ENCODE peak calls at places on chromosomes 12 and 14, in four cellular contexts. U is Peyer's patch, D is pancreas, F is colonic mucosa. Q is an unnamed sample. For H3K36me3 and H3K9me3, the result is how much of the 10 kb centered on the place peaks cover.

GRCh38 chr12:51972849-51973273 is 21.4 kb downstream of the ACVR1B start:
- DNase-seq in U (peak), D (no peak), F (no peak), Q (peak)

GRCh38 chr12:57739387-57739786 is 845 bp upstream of the AGAP2 start:
- DNase-seq in U (no peak), D (no peak), F (no peak), Q (no peak)

GRCh38 chr12:5171701-5172100 is 128.0 kb downstream of the KCNA5 start:
- DNase-seq in U (peak), D (no peak), F (peak), Q (no peak)

GRCh38 chr14:103891667-103892215 is 36.5 kb upstream of the TDRD9 start:
- DNase-seq in U (no peak), D (no peak), F (no peak), Q (no peak)

GRCh38 chr12:63897931-63898330 is 53.4 kb downstream of the SRGAP1 start:
- DNase-seq in U (no peak), D (no peak), F (no peak), Q (no peak)

GRCh38 chr12:118035194-118036041 is 18.9 kb downstream of the RFC5 start:
- DNase-seq in U (no peak), D (no peak), F (peak), Q (no peak)

GRCh38 chr14:77979666-77980351 is 179.9 kb downstream of the ADCK1 start:
- DNase-seq in U (no peak), D (no peak), F (no peak), Q (no peak)

GRCh38 chr12:95473440-95473946 is 459 bp upstream of the METAP2 start:
- DNase-seq in U (peak), D (no peak), F (peak), Q (peak)

GRCh38 chr12:113906411-113907200 is 59.5 kb downstream of the RBM19 start:
- DNase-seq in U (no peak), D (no peak), F (no peak), Q (no peak)

GRCh38 chr14:57865450-57866198 is at the start of gene SLC35F4:
- DNase-seq in U (no peak), D (peak), F (no peak), Q (no peak)

GRCh38 chr12:95547522-95548055 is 3.7 kb downstream of the USP44 start:
- DNase-seq in U (no peak), D (no peak), F (no peak), Q (no peak)

GRCh38 chr12:122088181-122088810 is 9.7 kb downstream of the MLXIP start:
- DNase-seq in U (no peak), D (no peak), F (no peak), Q (no peak)

GRCh38 chr14:59463773-59464650 is 1.2 kb downstream of the GPR135 start:
- DNase-seq in U (peak), D (peak), F (no peak), Q (no peak)

GRCh38 chr12:95412826-95413311 is 61.1 kb upstream of the METAP2 start:
- DNase-seq in U (no peak), D (no peak), F (no peak), Q (no peak)

GRCh38 chr12:29545102-29545467 is 47.6 kb upstream of the OVCH1 start:
- DNase-seq in U (no peak), D (no peak), F (no peak), Q (no peak)

GRCh38 chr14:75299064-75299463 is 20.4 kb downstream of the FOS start:
- DNase-seq in U (peak), D (no peak), F (no peak), Q (peak)

GRCh38 chr14:85542623-85543022 is 12.7 kb downstream of the FLRT2 start:
- DNase-seq in U (no peak), D (no peak), F (no peak), Q (no peak)

GRCh38 chr14:71726639-71727085 is 205.6 kb upstream of the RGS6 start:
- DNase-seq in U (no peak), D (no peak), F (no peak), Q (no peak)

GRCh38 chr12:6377667-6377994 is 2.3 kb upstream of the SCNN1A start:
- DNase-seq in U (no peak), D (peak), F (peak), Q (peak)

GRCh38 chr12:47715877-47716548 is 9.3 kb downstream of the ENDOU start:
- DNase-seq in U (no peak), D (no peak), F (peak), Q (no peak)

GRCh38 chr12:20549115-20549719 is 145.9 kb upstream of the SLCO1C1 start:
- DNase-seq in U (peak), D (no peak), F (peak), Q (no peak)

GRCh38 chr14:54769955-54770863 is 132.4 kb downstream of the GCH1 start:
- DNase-seq in U (no peak), D (no peak), F (no peak), Q (no peak)

GRCh38 chr12:26826437-26826836 is 6.6 kb downstream of the ITPR2 start:
- DNase-seq in U (no peak), D (no peak), F (no peak), Q (no peak)

GRCh38 chr12:45234134-45234865 is 18.4 kb downstream of the ANO6 start:
- DNase-seq in U (no peak), D (no peak), F (no peak), Q (no peak)

GRCh38 chr12:118082161-118082560 is 21.2 kb upstream of the WSB2 start:
- DNase-seq in U (no peak), D (no peak), F (no peak), Q (no peak)

GRCh38 chr12:5433081-5433839 is 1.4 kb downstream of the NTF3 start:
- DNase-seq in U (no peak), D (no peak), F (no peak), Q (peak)

GRCh38 chr14:65038966-65039365 is 52.3 kb downstream of the FNTB start:
- DNase-seq in U (no peak), D (no peak), F (no peak), Q (no peak)

GRCh38 chr12:4280351-4281163 is 7.0 kb downstream of the CCND2 start:
- DNase-seq in U (peak), D (no peak), F (peak), Q (no peak)

GRCh38 chr12:119157528-119157927 is 21.2 kb upstream of the HSPB8 start:
- DNase-seq in U (no peak), D (no peak), F (no peak), Q (no peak)

GRCh38 chr14:89243765-89244164 is 173.3 kb downstream of the FOXN3 start:
- DNase-seq in U (no peak), D (no peak), F (no peak), Q (no peak)

GRCh38 chr12:68807576-68808387 is at the start of gene MDM2:
- DNase-seq in U (peak), D (peak), F (peak), Q (peak)

GRCh38 chr12:91287753-91288152 is 105.1 kb upstream of the DCN start:
- DNase-seq in U (no peak), D (no peak), F (no peak), Q (no peak)

GRCh38 chr14:77039285-77040058 is 11.0 kb upstream of the IRF2BPL start:
- DNase-seq in U (no peak), D (no peak), F (no peak), Q (no peak)

GRCh38 chr14:23396126-23396525 is 11.9 kb downstream of the MYH6 start:
- DNase-seq in U (no peak), D (no peak), F (no peak), Q (no peak)
- H3K36me3 ChIP-seq in U (under half), D (under half), F (under half), Q (under half)

DNA sequence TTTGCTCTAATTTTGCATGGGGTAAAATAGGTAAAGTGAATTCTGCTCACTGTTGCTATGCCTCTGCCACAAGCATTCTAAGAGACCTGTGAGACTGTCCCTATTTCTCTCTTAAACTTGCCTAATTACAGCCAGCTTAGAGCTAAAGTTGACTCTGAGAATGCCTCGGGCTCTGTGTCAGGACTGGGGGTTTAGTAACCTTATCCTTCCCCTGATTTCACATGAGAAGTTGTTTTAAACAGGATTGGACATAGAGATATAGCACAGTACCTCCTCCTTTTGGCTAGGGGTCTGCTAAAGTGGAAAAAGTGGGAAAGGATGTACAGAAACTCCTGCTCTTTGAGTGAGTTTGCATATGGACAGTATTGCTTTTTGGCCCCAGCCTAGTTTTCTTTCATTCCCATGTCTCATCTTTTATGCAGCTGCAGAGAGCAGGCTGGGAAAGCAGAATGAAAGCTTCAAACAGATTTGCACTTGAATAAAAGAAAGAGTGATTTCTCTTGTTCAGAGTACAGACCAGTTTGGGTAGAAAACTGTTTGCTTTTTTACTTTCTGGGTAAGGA is 122.0 kb downstream of the RAD51B start:
- DNase-seq in U (no peak), D (no peak), F (no peak), Q (no peak)
- H3K9me3 ChIP-seq in U (under half), D (under half), F (under half), Q (under half)

DNA sequence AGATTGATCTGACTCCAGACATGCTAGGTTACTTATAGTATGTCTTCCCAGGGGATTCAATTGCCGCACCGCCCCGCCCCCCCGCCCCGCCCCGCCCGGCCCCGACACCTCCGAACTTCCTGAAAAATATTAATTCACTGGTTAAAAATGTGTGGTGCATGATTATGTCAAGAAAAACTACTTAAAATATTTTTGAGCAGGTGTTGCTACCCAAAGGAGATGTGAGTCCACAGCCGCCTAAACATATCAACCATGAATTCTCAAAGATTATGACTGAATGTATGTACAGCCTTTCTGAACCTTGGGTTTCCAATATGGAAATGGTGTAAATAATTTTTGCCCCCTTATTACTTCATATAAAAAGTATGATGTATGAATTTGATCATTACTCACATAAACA is 2.7 kb upstream of the RIMKLB start:
- DNase-seq in U (no peak), D (no peak), F (no peak), Q (no peak)
- H3K36me3 ChIP-seq in U (under half), D (under half), F (under half), Q (under half)

GRCh38 chr12:87428701-87429277 is 600.4 kb downstream of the C12orf50 start:
- DNase-seq in U (no peak), D (no peak), F (no peak), Q (no peak)

GRCh38 chr12:87427770-87428169 is 601.4 kb downstream of the C12orf50 start:
- DNase-seq in U (no peak), D (no peak), F (no peak), Q (no peak)

GRCh38 chr12:87430444-87430843 is 598.8 kb downstream of the C12orf50 start:
- DNase-seq in U (no peak), D (no peak), F (no peak), Q (no peak)

DNA sequence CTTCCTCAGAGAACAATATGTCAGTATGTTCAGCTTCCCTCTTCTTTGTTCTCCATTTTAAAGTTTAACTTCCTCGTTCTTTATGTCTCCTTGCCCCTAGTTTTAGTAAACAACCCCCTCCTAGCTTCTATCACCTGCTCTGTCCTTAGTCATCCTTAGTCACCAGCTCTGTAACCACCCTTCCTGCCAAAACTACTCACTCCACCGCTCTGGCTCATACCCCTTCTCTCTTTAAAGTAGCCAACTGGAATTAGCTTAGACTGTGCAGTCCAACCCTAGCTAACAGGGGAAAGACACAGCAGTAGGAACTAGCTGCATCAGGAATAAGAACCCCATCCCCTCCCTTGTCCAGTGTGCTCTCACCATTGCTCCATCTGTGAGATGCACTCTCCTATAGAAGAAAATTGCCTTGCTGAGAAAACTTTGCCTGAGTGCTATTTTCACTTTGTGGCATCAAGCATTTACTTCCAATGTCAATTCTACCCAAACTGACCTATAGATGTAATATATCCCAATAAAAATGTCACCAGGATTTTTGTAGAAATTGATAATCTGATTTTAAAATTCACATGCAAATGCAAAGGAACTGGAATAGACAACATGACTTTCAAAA is 603.2 kb downstream of the C12orf50 start:
- DNase-seq in U (no peak), D (no peak), F (no peak), Q (no peak)
- H3K9me3 ChIP-seq in U (under half), D (under half), F (under half), Q (under half)

GRCh38 chr14:92940543-92940942 is 17.6 kb downstream of the CHGA start:
- DNase-seq in U (no peak), D (peak), F (no peak), Q (no peak)
- H3K36me3 ChIP-seq in U (under half), D (under half), F (under half), Q (half or more)

DNA sequence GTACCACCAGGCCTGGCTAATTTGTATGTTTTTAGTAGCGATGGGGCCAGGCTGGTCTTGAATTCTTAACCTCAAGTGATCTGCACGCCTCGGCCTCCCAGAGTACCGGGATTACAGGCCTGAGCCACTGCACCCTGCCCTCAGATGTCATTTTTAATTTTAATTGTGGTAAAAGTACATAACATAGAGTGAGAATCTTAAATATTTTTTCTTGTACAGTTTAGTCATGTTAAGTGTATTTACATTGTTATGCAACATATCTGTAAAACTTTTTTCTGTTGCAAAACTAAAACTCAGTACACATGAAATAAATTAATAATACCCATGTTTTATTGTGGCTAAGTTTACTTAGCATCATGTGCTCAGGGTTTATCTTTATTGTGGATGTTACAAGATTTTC is 231.4 kb downstream of the ALG10 start:
- DNase-seq in U (no peak), D (no peak), F (no peak), Q (no peak)
- H3K9me3 ChIP-seq in U (under half), D (under half), F (under half), Q (under half)

DNA sequence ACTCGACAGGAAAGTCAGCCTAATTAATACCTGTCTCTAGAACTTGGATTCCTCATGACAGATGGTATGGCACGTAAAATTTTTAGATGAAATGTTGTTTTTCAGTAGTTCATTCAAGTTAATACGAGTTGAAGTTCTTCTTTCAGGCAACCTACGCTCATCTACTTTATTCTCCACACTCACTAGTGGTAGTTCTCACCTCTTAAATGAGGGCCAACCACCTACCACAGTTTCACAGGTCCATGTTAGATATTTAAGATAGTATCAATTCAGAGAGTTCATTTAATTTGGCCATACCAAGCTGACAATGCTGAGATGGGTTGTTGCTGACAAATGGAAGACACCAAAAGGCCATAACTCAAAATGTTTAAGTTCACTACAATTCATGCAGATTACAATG is 50.6 kb downstream of the NIN start:
- DNase-seq in U (no peak), D (no peak), F (no peak), Q (no peak)
- H3K36me3 ChIP-seq in U (under half), D (under half), F (under half), Q (under half)